ENCODE peak calls at places on chromosomes 5 and 9, in seven cellular contexts. P, Z, G, H, R, J and D are unnamed samples.
A peak's percentile ranks its signal among the peaks of the same experiment; 100 is the strongest.

GRCh38 chr5:147906326-147907095 is at the start of gene C5orf46:
- DNase-seq in P (no peak), Z (no peak), G (no peak), H (peak; percentile 57), R (no peak), J (no peak), D (no peak)

GRCh38 chr5:16345454-16345853 is 120.1 kb downstream of the ZNF622 start:
- DNase-seq in P (no peak), Z (no peak), G (no peak), H (no peak), R (no peak), J (no peak), D (no peak)

GRCh38 chr9:71812385-71812784 is 44.1 kb upstream of the CEMIP2 start:
- DNase-seq in P (no peak), Z (no peak), G (no peak), H (peak; percentile 12), R (no peak), J (no peak), D (no peak)

GRCh38 chr9:76534031-76534430 is 75.0 kb downstream of the GCNT1 start:
- DNase-seq in P (no peak), Z (peak; percentile 68), G (no peak), H (peak; percentile 63), R (no peak), J (no peak), D (no peak)

GRCh38 chr5:96258692-96259091 is 174.4 kb downstream of the PCSK1 start:
- DNase-seq in P (no peak), Z (no peak), G (no peak), H (no peak), R (no peak), J (no peak), D (no peak)

GRCh38 chr5:2724031-2724581 is 27.4 kb downstream of the IRX2 start:
- DNase-seq in P (no peak), Z (no peak), G (no peak), H (no peak), R (no peak), J (no peak), D (no peak)

GRCh38 chr5:168047043-168047668 is 244.3 kb upstream of the WWC1 start:
- DNase-seq in P (no peak), Z (peak; percentile 18), G (peak; percentile 68), H (peak; percentile 22), R (peak; percentile 63), J (peak; percentile 59), D (no peak)

GRCh38 chr5:146726020-146726419 is 152.5 kb downstream of the PPP2R2B start:
- DNase-seq in P (no peak), Z (no peak), G (no peak), H (no peak), R (no peak), J (no peak), D (no peak)

GRCh38 chr9:4238522-4238921 is 61.3 kb downstream of the GLIS3 start:
- DNase-seq in P (peak; percentile 80), Z (peak; percentile 83), G (no peak), H (peak; percentile 70), R (no peak), J (no peak), D (no peak)

GRCh38 chr9:2788948-2789347 is 54.9 kb downstream of the PUM3 start:
- DNase-seq in P (no peak), Z (no peak), G (no peak), H (no peak), R (no peak), J (no peak), D (no peak)

GRCh38 chr5:56415356-56415765 is 182.2 kb upstream of the ANKRD55 start:
- DNase-seq in P (peak; percentile 19), Z (peak; percentile 20), G (peak; percentile 54), H (peak; percentile 91), R (peak; percentile 70), J (no peak), D (peak; percentile 61)

GRCh38 chr9:89093201-89093600 is 85.4 kb downstream of the SHC3 start:
- DNase-seq in P (no peak), Z (no peak), G (no peak), H (no peak), R (no peak), J (no peak), D (no peak)

GRCh38 chr5:139458580-139459407 is 3.7 kb downstream of the ECSCR start:
- DNase-seq in P (peak; percentile 71), Z (peak; percentile 73), G (no peak), H (peak; percentile 88), R (peak; percentile 54), J (no peak), D (no peak)

GRCh38 chr5:180178516-180179398 is 30.3 kb downstream of the RASGEF1C start:
- DNase-seq in P (no peak), Z (no peak), G (no peak), H (no peak), R (no peak), J (no peak), D (no peak)

GRCh38 chr5:148314187-148314586 is 2.0 kb downstream of the SPINK7 start:
- DNase-seq in P (no peak), Z (no peak), G (no peak), H (no peak), R (no peak), J (no peak), D (no peak)

GRCh38 chr9:72615931-72616330 is 94.5 kb downstream of the TMC1 start:
- DNase-seq in P (peak; percentile 10), Z (no peak), G (no peak), H (peak; percentile 5), R (no peak), J (no peak), D (no peak)

GRCh38 chr9:114383866-114384231 is 3.9 kb downstream of the AKNA start:
- DNase-seq in P (no peak), Z (no peak), G (no peak), H (no peak), R (no peak), J (no peak), D (no peak)

DNA sequence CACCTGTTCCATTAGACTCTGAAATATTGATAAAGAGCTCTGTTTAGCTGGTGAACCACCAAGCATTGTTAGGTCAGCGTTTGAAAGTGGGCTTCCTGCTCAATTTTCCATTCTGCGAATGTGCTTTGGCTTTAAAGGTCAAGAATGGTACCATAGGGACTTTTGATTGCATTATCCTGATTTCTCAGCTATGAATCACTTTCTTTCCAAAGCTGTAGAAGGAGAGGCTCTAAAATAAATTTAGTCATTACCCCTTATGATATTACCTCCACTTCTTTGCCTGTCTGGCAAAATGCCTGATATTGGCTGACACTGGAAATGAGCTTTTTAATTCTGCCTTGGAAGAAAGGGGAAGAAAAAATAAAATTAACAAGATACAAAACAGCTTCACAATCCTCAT is 237.2 kb upstream of the CTNND2 start:
- DNase-seq in P (no peak), Z (no peak), G (no peak), H (no peak), R (no peak), J (no peak), D (no peak)
- TF ChIP-seq CTCF in P (no peak), Z (no peak), G (no peak), H (no peak), R (no peak), J (no peak), D (no peak)

DNA sequence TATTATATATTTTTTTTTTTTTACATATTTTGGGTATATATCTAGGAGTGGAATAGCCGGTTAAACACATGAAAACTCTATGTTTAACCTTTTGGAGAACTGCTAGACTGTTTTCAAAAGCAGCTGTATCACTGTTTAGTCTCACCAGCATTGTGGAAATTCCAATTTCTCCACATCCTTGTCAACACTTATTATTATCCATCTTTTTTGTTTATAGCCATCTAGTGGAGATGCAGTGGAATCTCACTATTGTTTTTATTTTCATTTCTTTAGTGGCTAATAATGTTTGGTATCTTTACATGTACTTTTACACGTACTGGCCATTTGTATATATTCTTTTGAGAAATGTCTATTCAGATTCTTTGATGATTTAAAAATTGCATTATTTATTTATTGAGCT is 22.7 kb upstream of the CCDC180 start:
- DNase-seq in P (no peak), Z (no peak), G (no peak), H (no peak), R (no peak), J (no peak), D (no peak)
- TF ChIP-seq CTCF in P (no peak), Z (peak; percentile 52), G (no peak), H (peak; percentile 17), R (peak; percentile 7), J (no peak), D (no peak)

GRCh38 chr9:112091805-112092204 is 83.3 kb downstream of the SUSD1 start:
- DNase-seq in P (no peak), Z (peak; percentile 16), G (peak; percentile 37), H (peak; percentile 36), R (no peak), J (no peak), D (no peak)
- TF ChIP-seq CTCF in P (peak; percentile 53), Z (peak; percentile 59), G (peak; percentile 51), H (peak; percentile 51), R (no peak), J (no peak), D (peak; percentile 49)

GRCh38 chr5:34658023-34658422 is 1.9 kb downstream of the RAI14 start:
- DNase-seq in P (peak; percentile 38), Z (no peak), G (peak; percentile 34), H (peak; percentile 66), R (no peak), J (no peak), D (no peak)
- TF ChIP-seq CTCF in P (peak; percentile 27), Z (peak; percentile 48), G (peak; percentile 6), H (peak; percentile 38), R (no peak), J (no peak), D (peak; percentile 12)

DNA sequence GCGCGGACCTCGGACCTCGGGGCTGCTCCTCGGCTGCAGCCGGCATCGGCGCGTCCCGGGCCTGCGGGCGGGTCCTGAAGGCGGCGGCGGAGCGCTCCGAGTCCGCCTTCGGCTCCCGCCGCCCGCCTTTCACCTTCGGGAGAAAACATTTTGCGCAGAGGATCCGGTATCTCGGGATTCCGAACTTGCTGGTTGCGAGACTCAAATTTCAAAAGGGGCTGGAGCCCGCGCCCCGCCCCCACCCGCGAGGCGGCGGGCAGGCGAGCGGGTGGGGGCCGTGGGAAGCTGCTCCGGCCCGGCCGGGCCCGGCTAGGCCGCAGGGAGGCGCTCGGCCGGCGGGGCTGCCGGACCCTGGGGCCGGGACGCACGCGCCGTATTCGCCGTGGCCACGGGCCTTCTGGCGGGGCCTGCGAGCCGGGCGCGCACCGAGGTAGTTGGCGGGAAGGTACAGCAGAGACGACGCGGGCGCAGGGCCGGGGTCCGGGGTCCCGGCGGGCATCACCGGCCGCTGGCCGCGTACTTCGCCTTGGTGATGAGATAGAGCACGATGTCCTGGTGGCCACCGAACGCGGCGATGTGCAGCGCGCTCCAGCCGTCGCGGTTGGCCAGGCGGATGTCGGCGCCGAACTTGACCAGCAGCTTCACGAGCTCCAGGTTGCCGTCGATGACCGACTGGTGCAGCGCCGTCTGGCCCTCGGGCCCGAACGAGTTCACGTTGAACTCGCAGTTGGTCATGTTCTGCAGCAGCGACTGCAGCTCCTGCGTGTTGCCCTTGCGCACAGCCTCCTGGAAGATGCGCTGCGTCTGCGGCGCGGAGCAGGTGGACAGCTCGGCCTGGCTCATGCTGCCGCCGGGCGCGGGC is 754 bp downstream of the NRARP start:
- DNase-seq in P (no peak), Z (no peak), G (peak; percentile 85), H (peak; percentile 39), R (peak; percentile 26), J (peak; percentile 61), D (no peak)
- TF ChIP-seq CTCF in P (no peak), Z (peak; percentile 8), G (peak; percentile 47), H (peak; percentile 45), R (no peak), J (no peak), D (no peak)

GRCh38 chr5:25119654-25120053 is 474.9 kb upstream of the CDH10 start:
- DNase-seq in P (no peak), Z (no peak), G (peak; percentile 42), H (no peak), R (no peak), J (no peak), D (no peak)
- TF ChIP-seq CTCF in P (no peak), Z (peak; percentile 65), G (no peak), H (no peak), R (no peak), J (peak; percentile 69), D (no peak)